ENCODE peak calls at places on chromosomes 1 and 21, in six cellular contexts. One of them, this sample, is unnamed.

GRCh38 chr1:160374291-160374690 is 7.4 kb downstream of the NHLH1 start:
- DNase-seq in AG10803: no peak
- DNase-seq in astrocyte of the spinal cord: no peak
- DNase-seq in progenitor cell of endocrine pancreas: no peak
- DNase-seq in Peyer's patch: no peak
- DNase-seq in psoas muscle: no peak
- DNase-seq in this sample: no peak

GRCh38 chr1:154453577-154454352 is 48.3 kb upstream of the TDRD10 start:
- DNase-seq in AG10803: peak
- DNase-seq in psoas muscle: peak
- DNase-seq in astrocyte of the spinal cord: peak
- DNase-seq in Peyer's patch: no peak
- DNase-seq in progenitor cell of endocrine pancreas: no peak
- DNase-seq in this sample: no peak

GRCh38 chr1:177526201-177526600 is 355.4 kb downstream of the BRINP2 start:
- DNase-seq in progenitor cell of endocrine pancreas: no peak
- DNase-seq in astrocyte of the spinal cord: no peak
- DNase-seq in Peyer's patch: no peak
- DNase-seq in psoas muscle: no peak
- DNase-seq in AG10803: no peak
- DNase-seq in this sample: no peak

GRCh38 chr21:33121715-33122475 is 52.0 kb downstream of the OLIG1 start:
- DNase-seq in Peyer's patch: no peak
- DNase-seq in AG10803: peak
- DNase-seq in psoas muscle: no peak
- DNase-seq in progenitor cell of endocrine pancreas: no peak
- DNase-seq in astrocyte of the spinal cord: peak
- DNase-seq in this sample: no peak

GRCh38 chr1:201096977-201097856 is 15.0 kb downstream of the CACNA1S start:
- DNase-seq in astrocyte of the spinal cord: no peak
- DNase-seq in AG10803: no peak
- DNase-seq in psoas muscle: peak
- DNase-seq in progenitor cell of endocrine pancreas: no peak
- DNase-seq in Peyer's patch: no peak
- DNase-seq in this sample: no peak

GRCh38 chr1:214422137-214422671 is 129.2 kb downstream of the PTPN14 start:
- DNase-seq in progenitor cell of endocrine pancreas: no peak
- DNase-seq in Peyer's patch: no peak
- DNase-seq in AG10803: peak
- DNase-seq in astrocyte of the spinal cord: peak
- DNase-seq in psoas muscle: no peak
- DNase-seq in this sample: no peak

GRCh38 chr1:223717695-223718363 is 5.5 kb downstream of the CAPN2 start:
- DNase-seq in psoas muscle: no peak
- DNase-seq in astrocyte of the spinal cord: no peak
- DNase-seq in AG10803: no peak
- DNase-seq in progenitor cell of endocrine pancreas: no peak
- DNase-seq in Peyer's patch: no peak
- DNase-seq in this sample: no peak

GRCh38 chr1:206851611-206852010 is 13.8 kb upstream of the IL20 start:
- DNase-seq in Peyer's patch: no peak
- DNase-seq in AG10803: peak
- DNase-seq in psoas muscle: no peak
- DNase-seq in progenitor cell of endocrine pancreas: no peak
- DNase-seq in astrocyte of the spinal cord: peak
- DNase-seq in this sample: no peak

GRCh38 chr1:157142245-157142644 is 4.0 kb upstream of the ETV3 start:
- DNase-seq in astrocyte of the spinal cord: no peak
- DNase-seq in AG10803: no peak
- DNase-seq in progenitor cell of endocrine pancreas: no peak
- DNase-seq in Peyer's patch: no peak
- DNase-seq in psoas muscle: no peak
- DNase-seq in this sample: no peak

GRCh38 chr1:27365372-27366112 is 1.2 kb downstream of the MAP3K6 start:
- DNase-seq in psoas muscle: peak
- DNase-seq in progenitor cell of endocrine pancreas: peak
- DNase-seq in Peyer's patch: peak
- DNase-seq in astrocyte of the spinal cord: peak
- DNase-seq in AG10803: peak
- DNase-seq in this sample: peak

GRCh38 chr1:19081218-19081893 is 124.9 kb upstream of the IFFO2 start:
- DNase-seq in psoas muscle: peak
- DNase-seq in progenitor cell of endocrine pancreas: no peak
- DNase-seq in AG10803: peak
- DNase-seq in astrocyte of the spinal cord: no peak
- DNase-seq in Peyer's patch: no peak
- DNase-seq in this sample: no peak

GRCh38 chr21:26169611-26170470 is 729 bp downstream of the APP start:
- DNase-seq in astrocyte of the spinal cord: peak
- DNase-seq in Peyer's patch: peak
- DNase-seq in AG10803: peak
- DNase-seq in progenitor cell of endocrine pancreas: peak
- DNase-seq in psoas muscle: peak
- DNase-seq in this sample: peak

GRCh38 chr1:106879538-106879937 is 176.9 kb upstream of the PRMT6 start:
- DNase-seq in Peyer's patch: no peak
- DNase-seq in astrocyte of the spinal cord: no peak
- DNase-seq in psoas muscle: peak
- DNase-seq in AG10803: no peak
- DNase-seq in progenitor cell of endocrine pancreas: no peak
- DNase-seq in this sample: peak

GRCh38 chr21:37763298-37763697 is 153.0 kb downstream of the KCNJ6 start:
- DNase-seq in progenitor cell of endocrine pancreas: no peak
- DNase-seq in AG10803: no peak
- DNase-seq in psoas muscle: no peak
- DNase-seq in astrocyte of the spinal cord: no peak
- DNase-seq in Peyer's patch: no peak
- DNase-seq in this sample: no peak

GRCh38 chr1:81547912-81548303 is 252.8 kb upstream of the ADGRL2 start:
- DNase-seq in astrocyte of the spinal cord: no peak
- DNase-seq in progenitor cell of endocrine pancreas: no peak
- DNase-seq in AG10803: no peak
- DNase-seq in psoas muscle: no peak
- DNase-seq in Peyer's patch: no peak
- DNase-seq in this sample: no peak

GRCh38 chr1:53519412-53519811 is 60.2 kb downstream of the DMRTB1 start:
- DNase-seq in astrocyte of the spinal cord: peak
- DNase-seq in AG10803: peak
- DNase-seq in Peyer's patch: no peak
- DNase-seq in progenitor cell of endocrine pancreas: peak
- DNase-seq in psoas muscle: no peak
- DNase-seq in this sample: no peak

GRCh38 chr1:192516776-192517297 is 58.7 kb upstream of the RGS1 start:
- DNase-seq in astrocyte of the spinal cord: no peak
- DNase-seq in Peyer's patch: peak
- DNase-seq in AG10803: peak
- DNase-seq in psoas muscle: no peak
- DNase-seq in progenitor cell of endocrine pancreas: no peak
- DNase-seq in this sample: peak

GRCh38 chr1:58769809-58770345 is 14.0 kb downstream of the JUN start:
- DNase-seq in AG10803: peak
- DNase-seq in Peyer's patch: no peak
- DNase-seq in progenitor cell of endocrine pancreas: no peak
- DNase-seq in psoas muscle: no peak
- DNase-seq in astrocyte of the spinal cord: no peak
- DNase-seq in this sample: no peak

GRCh38 chr1:203643213-203644045 is 16.8 kb downstream of the ATP2B4 start:
- DNase-seq in astrocyte of the spinal cord: peak
- DNase-seq in Peyer's patch: no peak
- DNase-seq in AG10803: no peak
- DNase-seq in progenitor cell of endocrine pancreas: no peak
- DNase-seq in psoas muscle: no peak
- DNase-seq in this sample: no peak

GRCh38 chr1:200379431-200379755 is 30.4 kb downstream of the ZNF281 start:
- DNase-seq in AG10803: peak
- DNase-seq in progenitor cell of endocrine pancreas: no peak
- DNase-seq in astrocyte of the spinal cord: peak
- DNase-seq in Peyer's patch: no peak
- DNase-seq in psoas muscle: no peak
- DNase-seq in this sample: no peak

GRCh38 chr1:244207042-244207934 is 156.2 kb downstream of the ZBTB18 start:
- DNase-seq in AG10803: peak
- DNase-seq in psoas muscle: no peak
- DNase-seq in astrocyte of the spinal cord: peak
- DNase-seq in Peyer's patch: no peak
- DNase-seq in progenitor cell of endocrine pancreas: no peak
- DNase-seq in this sample: no peak

GRCh38 chr21:44329086-44329889 is 9.9 kb downstream of the CFAP410 start:
- DNase-seq in progenitor cell of endocrine pancreas: no peak
- DNase-seq in AG10803: no peak
- DNase-seq in psoas muscle: no peak
- DNase-seq in Peyer's patch: no peak
- DNase-seq in astrocyte of the spinal cord: no peak
- DNase-seq in this sample: no peak

GRCh38 chr1:169584483-169585144 is 1.7 kb downstream of the F5 start:
- DNase-seq in progenitor cell of endocrine pancreas: no peak
- DNase-seq in AG10803: no peak
- DNase-seq in psoas muscle: no peak
- DNase-seq in Peyer's patch: no peak
- DNase-seq in astrocyte of the spinal cord: no peak
- DNase-seq in this sample: no peak

GRCh38 chr1:177825276-177825903 is 144.5 kb downstream of the SEC16B start:
- DNase-seq in astrocyte of the spinal cord: no peak
- DNase-seq in progenitor cell of endocrine pancreas: no peak
- DNase-seq in AG10803: no peak
- DNase-seq in Peyer's patch: no peak
- DNase-seq in psoas muscle: no peak
- DNase-seq in this sample: no peak

GRCh38 chr1:109620396-109620817 is 770 bp downstream of the AMPD2 start:
- DNase-seq in progenitor cell of endocrine pancreas: no peak
- DNase-seq in Peyer's patch: no peak
- DNase-seq in astrocyte of the spinal cord: no peak
- DNase-seq in psoas muscle: peak
- DNase-seq in AG10803: peak
- DNase-seq in this sample: peak

GRCh38 chr1:8016244-8017241 is 9.6 kb downstream of the ERRFI1 start:
- DNase-seq in Peyer's patch: no peak
- DNase-seq in AG10803: no peak
- DNase-seq in astrocyte of the spinal cord: peak
- DNase-seq in progenitor cell of endocrine pancreas: no peak
- DNase-seq in psoas muscle: no peak
- DNase-seq in this sample: no peak

GRCh38 chr1:36769886-36770830 is 264.2 kb downstream of the GRIK3 start:
- DNase-seq in progenitor cell of endocrine pancreas: no peak
- DNase-seq in Peyer's patch: no peak
- DNase-seq in astrocyte of the spinal cord: no peak
- DNase-seq in AG10803: no peak
- DNase-seq in psoas muscle: no peak
- DNase-seq in this sample: no peak

GRCh38 chr1:16111771-16112557 is 38.5 kb upstream of the FAM131C start:
- DNase-seq in AG10803: peak
- DNase-seq in psoas muscle: no peak
- DNase-seq in Peyer's patch: no peak
- DNase-seq in astrocyte of the spinal cord: peak
- DNase-seq in progenitor cell of endocrine pancreas: no peak
- DNase-seq in this sample: no peak

GRCh38 chr1:114803001-114803400 is 22.5 kb upstream of the SIKE1 start:
- DNase-seq in psoas muscle: no peak
- DNase-seq in Peyer's patch: no peak
- DNase-seq in astrocyte of the spinal cord: no peak
- DNase-seq in progenitor cell of endocrine pancreas: no peak
- DNase-seq in AG10803: no peak
- DNase-seq in this sample: no peak

GRCh38 chr21:38041493-38041892 is 125.2 kb upstream of the KCNJ6 start:
- DNase-seq in psoas muscle: no peak
- DNase-seq in progenitor cell of endocrine pancreas: no peak
- DNase-seq in astrocyte of the spinal cord: no peak
- DNase-seq in AG10803: no peak
- DNase-seq in Peyer's patch: no peak
- DNase-seq in this sample: no peak

GRCh38 chr1:184827600-184828368 is 73.1 kb upstream of the EDEM3 start:
- DNase-seq in AG10803: peak
- DNase-seq in Peyer's patch: no peak
- DNase-seq in astrocyte of the spinal cord: peak
- DNase-seq in progenitor cell of endocrine pancreas: no peak
- DNase-seq in psoas muscle: no peak
- DNase-seq in this sample: peak
- TF ChIP-seq CTCF in AG10803: no peak
- TF ChIP-seq CTCF in Peyer's patch: no peak
- TF ChIP-seq CTCF in astrocyte of the spinal cord: no peak
- TF ChIP-seq CTCF in progenitor cell of endocrine pancreas: no peak
- TF ChIP-seq CTCF in psoas muscle: no peak
- TF ChIP-seq CTCF in this sample: no peak

DNA sequence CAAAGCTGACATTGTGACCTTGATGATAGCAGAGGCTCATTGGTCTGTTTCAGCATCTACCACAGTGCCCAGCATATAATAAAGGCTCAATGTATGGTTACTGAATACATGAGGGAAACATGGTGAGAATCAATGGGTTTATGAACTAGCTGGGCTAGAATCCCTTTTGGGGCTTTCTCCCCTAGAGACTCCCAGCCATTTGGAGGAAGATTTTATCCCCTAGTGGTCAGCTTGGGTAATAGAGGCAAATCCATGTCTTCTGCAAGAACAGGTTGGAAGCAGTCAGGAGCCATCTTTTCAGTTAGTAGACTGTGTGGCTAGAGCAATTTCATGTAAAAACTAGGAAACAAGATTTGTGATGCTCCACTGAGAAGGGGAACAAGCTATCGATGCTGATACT is 15.8 kb upstream of the REG4 start:
- DNase-seq in psoas muscle: no peak
- DNase-seq in astrocyte of the spinal cord: no peak
- DNase-seq in Peyer's patch: no peak
- DNase-seq in progenitor cell of endocrine pancreas: no peak
- DNase-seq in AG10803: no peak
- DNase-seq in this sample: no peak
- TF ChIP-seq CTCF in psoas muscle: no peak
- TF ChIP-seq CTCF in astrocyte of the spinal cord: peak
- TF ChIP-seq CTCF in Peyer's patch: peak
- TF ChIP-seq CTCF in progenitor cell of endocrine pancreas: peak
- TF ChIP-seq CTCF in AG10803: peak
- TF ChIP-seq CTCF in this sample: peak

DNA sequence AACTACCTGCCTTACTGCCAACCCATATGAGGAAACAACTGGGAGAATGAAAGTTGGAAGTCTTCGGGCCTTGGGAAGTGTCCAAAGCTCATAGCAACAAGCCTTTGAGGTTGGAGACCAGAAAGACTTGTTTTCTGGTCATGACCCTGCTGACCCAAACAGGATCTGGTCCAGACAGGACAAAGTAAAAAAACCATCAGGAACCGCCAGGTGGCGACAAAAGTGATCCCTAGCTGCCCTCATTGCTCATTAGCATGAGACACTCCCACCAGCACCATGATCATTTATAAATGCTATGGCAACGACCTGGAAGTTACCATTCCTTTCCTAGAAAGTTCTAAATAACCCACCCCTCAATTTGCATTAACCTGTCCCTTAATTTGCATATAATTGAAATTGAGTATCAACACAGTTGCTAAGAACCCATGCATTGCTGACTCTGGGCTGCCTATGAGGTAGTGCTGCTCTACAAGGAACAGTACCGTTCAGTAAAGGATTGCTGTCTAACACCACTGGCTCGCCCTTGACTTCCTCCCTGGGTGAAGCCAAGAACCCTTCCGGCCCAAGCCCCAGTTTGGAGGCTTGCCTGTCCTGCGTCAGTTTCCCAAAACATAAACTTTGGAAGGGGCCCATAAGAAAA is 89.0 kb downstream of the URB2 start:
- DNase-seq in psoas muscle: no peak
- DNase-seq in astrocyte of the spinal cord: no peak
- DNase-seq in progenitor cell of endocrine pancreas: no peak
- DNase-seq in AG10803: peak
- DNase-seq in Peyer's patch: peak
- DNase-seq in this sample: peak
- TF ChIP-seq CTCF in psoas muscle: no peak
- TF ChIP-seq CTCF in astrocyte of the spinal cord: peak
- TF ChIP-seq CTCF in progenitor cell of endocrine pancreas: peak
- TF ChIP-seq CTCF in AG10803: peak
- TF ChIP-seq CTCF in Peyer's patch: peak
- TF ChIP-seq CTCF in this sample: peak

GRCh38 chr21:18801468-18801867 is 397.9 kb upstream of the TMPRSS15 start:
- DNase-seq in AG10803: no peak
- DNase-seq in Peyer's patch: no peak
- DNase-seq in progenitor cell of endocrine pancreas: no peak
- DNase-seq in psoas muscle: no peak
- DNase-seq in astrocyte of the spinal cord: peak
- DNase-seq in this sample: no peak
- TF ChIP-seq CTCF in AG10803: no peak
- TF ChIP-seq CTCF in Peyer's patch: peak
- TF ChIP-seq CTCF in progenitor cell of endocrine pancreas: peak
- TF ChIP-seq CTCF in psoas muscle: no peak
- TF ChIP-seq CTCF in astrocyte of the spinal cord: peak
- TF ChIP-seq CTCF in this sample: no peak

This sample was measured in Calu3.